ENCODE peak calls at places on chromosomes 3 and 15, in nine cellular contexts. G is body of pancreas, A is neural progenitor cell, B is MM.1S, I is fibroblast of lung, Y is heart left ventricle, U is tibial artery, Q is dorsolateral prefrontal cortex, S is heart right ventricle. P is an unnamed sample. For H3K27me3, the result is how much of the 10 kb centered on the place peaks cover.

GRCh38 chr3:27472166-27472565 is 12.0 kb downstream of the SLC4A7 start:
- DNase-seq in G (no peak), A (no peak), B (no peak), I (peak), Y (no peak), U (no peak), Q (no peak), S (no peak), P (no peak)

GRCh38 chr3:169505577-169506155 is 157.8 kb downstream of the MECOM start:
- DNase-seq in G (no peak), A (peak), B (no peak), I (no peak), Y (no peak), U (no peak), Q (no peak), S (no peak), P (no peak)

GRCh38 chr15:73079570-73079969 is 27.3 kb downstream of the NEO1 start:
- DNase-seq in G (no peak), A (no peak), B (no peak), I (no peak), Y (no peak), U (no peak), Q (no peak), S (no peak), P (no peak)

GRCh38 chr3:28326458-28326926 is 22.0 kb upstream of the ZCWPW2 start:
- DNase-seq in G (no peak), A (no peak), B (peak), I (no peak), Y (no peak), U (no peak), Q (no peak), S (no peak), P (no peak)

GRCh38 chr3:9153763-9154601 is 95.5 kb downstream of the SRGAP3 start:
- DNase-seq in G (no peak), A (no peak), B (no peak), I (peak), Y (peak), U (peak), Q (peak), S (peak), P (no peak)

GRCh38 chr15:67771201-67771600 is 54.1 kb upstream of the SKOR1 start:
- DNase-seq in G (no peak), A (peak), B (no peak), I (no peak), Y (no peak), U (no peak), Q (no peak), S (no peak), P (no peak)

GRCh38 chr15:42498212-42499038 is 3.0 kb downstream of the SNAP23 start:
- DNase-seq in G (no peak), A (no peak), B (no peak), I (no peak), Y (no peak), U (no peak), Q (no peak), S (no peak), P (no peak)

GRCh38 chr15:89917442-89918085 is 4.8 kb upstream of the ARPIN start:
- DNase-seq in G (no peak), A (no peak), B (no peak), I (no peak), Y (no peak), U (no peak), Q (no peak), S (no peak), P (no peak)

GRCh38 chr15:74569731-74570070 is 28.7 kb downstream of the ARID3B start:
- DNase-seq in G (no peak), A (no peak), B (no peak), I (no peak), Y (no peak), U (no peak), Q (no peak), S (no peak), P (no peak)

GRCh38 chr3:42376397-42376798 is 34.0 kb downstream of the LYZL4 start:
- DNase-seq in G (peak), A (no peak), B (no peak), I (peak), Y (peak), U (peak), Q (peak), S (no peak), P (no peak)

GRCh38 chr3:169131695-169132464 is 531.6 kb downstream of the MECOM start:
- DNase-seq in G (no peak), A (no peak), B (no peak), I (no peak), Y (no peak), U (no peak), Q (no peak), S (no peak), P (no peak)

GRCh38 chr3:197490098-197490497 is 65.7 kb downstream of the BDH1 start:
- DNase-seq in G (no peak), A (no peak), B (no peak), I (peak), Y (no peak), U (no peak), Q (no peak), S (no peak), P (no peak)

GRCh38 chr15:68374346-68374745 is 57.6 kb downstream of the ITGA11 start:
- DNase-seq in G (no peak), A (peak), B (no peak), I (no peak), Y (no peak), U (peak), Q (no peak), S (no peak), P (no peak)

GRCh38 chr15:101329867-101330380 is 34.9 kb upstream of the SNRPA1 start:
- DNase-seq in G (no peak), A (no peak), B (no peak), I (no peak), Y (no peak), U (no peak), Q (no peak), S (no peak), P (no peak)

GRCh38 chr3:17753271-17753992 is 11.0 kb upstream of the TBC1D5 start:
- DNase-seq in G (no peak), A (no peak), B (no peak), I (no peak), Y (no peak), U (no peak), Q (no peak), S (no peak), P (no peak)

GRCh38 chr3:152159328-152159727 is 109.4 kb upstream of the MBNL1 start:
- DNase-seq in G (no peak), A (no peak), B (no peak), I (peak), Y (no peak), U (peak), Q (no peak), S (no peak), P (no peak)

GRCh38 chr3:72756900-72757299 is 91.3 kb downstream of the SHQ1 start:
- DNase-seq in G (no peak), A (no peak), B (peak), I (no peak), Y (no peak), U (no peak), Q (no peak), S (no peak), P (peak)

GRCh38 chr3:141561426-141562034 is 74.7 kb downstream of the RASA2 start:
- DNase-seq in G (no peak), A (peak), B (peak), I (peak), Y (peak), U (no peak), Q (no peak), S (no peak), P (peak)

GRCh38 chr15:101206173-101206572 is 45.7 kb downstream of the CHSY1 start:
- DNase-seq in G (no peak), A (no peak), B (no peak), I (peak), Y (no peak), U (no peak), Q (no peak), S (no peak), P (peak)

GRCh38 chr15:63234479-63234878 is 42.9 kb upstream of the APH1B start:
- DNase-seq in G (peak), A (no peak), B (no peak), I (peak), Y (peak), U (peak), Q (no peak), S (peak), P (no peak)

GRCh38 chr15:94524565-94524964 is 293.2 kb downstream of the MCTP2 start:
- DNase-seq in G (no peak), A (no peak), B (no peak), I (no peak), Y (no peak), U (no peak), Q (no peak), S (no peak), P (no peak)

GRCh38 chr3:183161552-183162345 is 785 bp downstream of the LAMP3 start:
- DNase-seq in G (no peak), A (peak), B (peak), I (peak), Y (no peak), U (no peak), Q (no peak), S (no peak), P (peak)

GRCh38 chr3:35640186-35640584 is 860 bp downstream of the ARPP21 start:
- DNase-seq in G (no peak), A (no peak), B (no peak), I (no peak), Y (no peak), U (no peak), Q (no peak), S (no peak), P (no peak)

GRCh38 chr3:35641920-35642532 is 2.7 kb downstream of the ARPP21 start:
- DNase-seq in G (no peak), A (no peak), B (no peak), I (no peak), Y (no peak), U (no peak), Q (no peak), S (no peak), P (no peak)

GRCh38 chr3:35638640-35639250 is 580 bp upstream of the ARPP21 start:
- DNase-seq in G (no peak), A (no peak), B (no peak), I (no peak), Y (no peak), U (no peak), Q (no peak), S (no peak), P (no peak)

GRCh38 chr3:35640736-35641135 is 1.4 kb downstream of the ARPP21 start:
- DNase-seq in G (no peak), A (no peak), B (no peak), I (no peak), Y (no peak), U (no peak), Q (no peak), S (no peak), P (no peak)

DNA sequence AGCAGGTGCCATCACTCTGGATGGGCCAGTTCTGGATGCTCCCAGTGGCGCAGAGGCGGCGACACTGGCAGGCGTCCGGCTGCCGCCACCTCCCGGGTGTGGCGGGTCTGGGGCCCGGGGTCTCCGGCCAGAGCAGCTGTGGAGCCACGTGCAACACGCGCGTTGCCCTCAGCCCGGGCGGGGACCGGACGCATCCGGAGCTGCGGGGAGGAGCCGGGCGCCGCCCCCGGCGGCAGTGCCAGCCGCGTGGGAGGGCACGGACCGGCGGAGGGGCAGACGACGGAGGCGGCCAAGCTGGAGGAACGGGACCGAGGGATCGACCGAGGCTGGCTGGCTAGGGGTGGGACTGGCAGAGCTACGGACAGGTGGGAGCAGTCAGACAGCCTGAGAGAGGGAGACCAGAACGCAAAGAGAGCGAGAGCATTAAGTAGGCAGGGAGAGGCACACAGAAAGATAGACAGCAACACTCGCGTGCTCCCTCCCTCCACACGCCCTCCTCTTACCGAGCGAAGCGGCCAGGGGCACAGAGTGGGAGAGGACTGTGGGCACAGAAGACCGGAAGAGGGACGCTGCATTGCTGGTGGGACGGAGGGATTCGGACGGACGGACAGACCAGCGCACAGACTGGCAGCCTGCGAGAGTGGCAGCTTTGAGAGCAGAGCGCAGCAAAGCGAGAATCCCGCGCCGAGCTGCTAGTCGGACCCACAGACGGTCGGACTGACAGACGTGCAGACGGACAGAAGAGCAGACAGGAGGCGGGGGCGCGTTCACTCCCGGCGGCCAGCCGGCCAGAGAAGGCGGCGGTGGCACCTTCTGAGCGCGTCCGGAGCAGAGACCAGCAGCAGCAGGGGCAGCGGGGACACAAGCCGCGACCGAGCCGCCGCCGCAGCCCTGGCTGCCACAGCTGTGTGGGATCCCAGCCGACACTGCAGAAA is at the start of gene ARPP21:
- DNase-seq in G (peak), A (peak), B (peak), I (peak), Y (peak), U (no peak), Q (peak), S (no peak), P (no peak)
- H3K27ac ChIP-seq in G (no peak), A (no peak), B (no peak), I (no peak), Y (no peak), U (no peak), Q (peak), S (no peak), P (no peak)

DNA sequence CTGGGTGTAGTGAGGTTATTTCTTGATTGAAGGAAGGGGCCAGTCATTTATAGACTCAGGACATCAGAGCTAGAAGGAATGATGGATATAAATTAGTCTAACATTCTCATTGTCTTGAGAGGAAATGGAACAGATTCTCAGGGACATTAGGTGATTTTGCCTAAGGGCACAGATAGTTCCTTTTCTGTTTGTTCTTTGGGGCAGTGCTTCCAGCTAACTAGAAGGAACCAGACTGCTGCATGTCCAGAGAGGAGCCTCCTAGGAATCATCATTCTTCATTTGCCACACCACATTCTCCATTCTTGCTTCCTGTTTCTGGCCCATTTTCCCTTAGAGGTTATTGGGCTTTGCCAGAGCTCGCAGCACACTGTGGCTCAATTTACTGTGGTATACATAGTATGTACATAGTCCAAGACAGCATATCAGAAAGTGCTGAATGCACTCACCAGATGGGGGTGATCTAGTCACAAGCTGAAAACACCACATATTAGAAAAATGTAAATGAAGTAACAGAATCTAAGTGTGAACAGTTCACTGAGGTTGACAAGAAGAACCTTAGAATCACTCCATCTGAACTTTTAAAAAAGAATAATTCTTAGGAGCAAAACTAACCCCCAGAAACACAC is 62.7 kb upstream of the MYZAP start:
- DNase-seq in G (no peak), A (no peak), B (no peak), I (no peak), Y (no peak), U (no peak), Q (no peak), S (no peak), P (no peak)
- TF ChIP-seq CTCF in G (no peak), A (no peak), B (no peak), I (no peak), Y (no peak), U (no peak), Q (no peak), S (no peak), P (no peak)

DNA sequence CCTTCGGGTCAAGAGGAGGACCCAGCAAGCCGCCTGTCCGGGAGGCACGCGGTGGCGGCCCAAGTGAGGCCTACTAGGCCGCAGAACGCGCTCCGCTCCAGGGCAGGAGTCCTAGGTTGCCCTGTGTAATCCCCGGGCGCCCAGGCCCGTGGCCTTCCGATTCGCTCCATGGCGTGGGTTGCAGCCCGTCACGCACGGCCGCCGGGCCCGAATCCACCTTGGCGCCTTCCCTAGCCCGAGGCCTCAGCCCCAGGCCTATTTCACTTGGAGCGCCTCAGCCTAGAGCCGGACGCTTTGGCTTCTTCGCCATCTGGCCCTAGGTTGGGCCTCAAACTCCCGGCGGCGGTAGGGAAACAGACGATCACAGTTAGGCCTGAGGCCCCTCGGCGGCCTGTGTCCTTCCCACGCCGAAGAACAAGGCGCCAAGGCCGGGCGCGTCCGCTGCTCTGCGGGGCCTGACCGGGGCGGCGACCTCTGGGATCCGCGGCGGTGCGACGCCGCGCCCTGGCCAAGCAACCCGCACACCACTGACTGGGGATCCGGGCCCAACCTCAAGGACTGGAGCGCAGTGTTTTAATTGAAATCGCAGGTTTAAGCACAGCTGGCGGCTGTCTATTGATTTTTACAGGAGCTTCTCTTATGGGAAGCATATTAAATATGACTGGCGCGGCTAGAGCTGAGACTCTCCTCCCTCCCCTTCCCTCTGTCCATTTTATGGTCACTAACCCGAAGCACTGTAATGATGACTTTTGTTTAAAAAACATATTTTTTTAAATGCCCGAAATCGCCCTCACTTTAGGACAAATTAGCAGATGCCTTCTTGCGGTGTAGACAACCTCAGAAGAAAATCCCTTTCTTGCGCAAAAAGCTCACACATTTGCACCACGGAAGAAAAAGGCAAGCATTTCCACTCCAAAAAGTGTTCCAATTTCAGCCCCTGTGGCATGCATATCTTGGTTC is 3.8 kb upstream of the FEZF2 start:
- DNase-seq in G (no peak), A (peak), B (no peak), I (no peak), Y (no peak), U (no peak), Q (no peak), S (no peak), P (no peak)
- H3K27me3 ChIP-seq in G (under half), A (half or more), B (under half), I (half or more), Y (half or more), U (half or more), Q (half or more), S (half or more), P (half or more)

GRCh38 chr3:25455316-25456232 is 27.5 kb downstream of the RARB start:
- DNase-seq in G (no peak), A (peak), B (peak), I (peak), Y (peak), U (no peak), Q (peak), S (no peak), P (no peak)

GRCh38 chr3:25456723-25457122 is 28.7 kb downstream of the RARB start:
- DNase-seq in G (no peak), A (no peak), B (no peak), I (no peak), Y (no peak), U (no peak), Q (no peak), S (no peak), P (no peak)

GRCh38 chr3:25452185-25452584 is 24.1 kb downstream of the RARB start:
- DNase-seq in G (no peak), A (no peak), B (no peak), I (no peak), Y (no peak), U (no peak), Q (no peak), S (no peak), P (no peak)

GRCh38 chr3:25454411-25454927 is 26.4 kb downstream of the RARB start:
- DNase-seq in G (no peak), A (no peak), B (no peak), I (no peak), Y (peak), U (no peak), Q (no peak), S (no peak), P (no peak)

DNA sequence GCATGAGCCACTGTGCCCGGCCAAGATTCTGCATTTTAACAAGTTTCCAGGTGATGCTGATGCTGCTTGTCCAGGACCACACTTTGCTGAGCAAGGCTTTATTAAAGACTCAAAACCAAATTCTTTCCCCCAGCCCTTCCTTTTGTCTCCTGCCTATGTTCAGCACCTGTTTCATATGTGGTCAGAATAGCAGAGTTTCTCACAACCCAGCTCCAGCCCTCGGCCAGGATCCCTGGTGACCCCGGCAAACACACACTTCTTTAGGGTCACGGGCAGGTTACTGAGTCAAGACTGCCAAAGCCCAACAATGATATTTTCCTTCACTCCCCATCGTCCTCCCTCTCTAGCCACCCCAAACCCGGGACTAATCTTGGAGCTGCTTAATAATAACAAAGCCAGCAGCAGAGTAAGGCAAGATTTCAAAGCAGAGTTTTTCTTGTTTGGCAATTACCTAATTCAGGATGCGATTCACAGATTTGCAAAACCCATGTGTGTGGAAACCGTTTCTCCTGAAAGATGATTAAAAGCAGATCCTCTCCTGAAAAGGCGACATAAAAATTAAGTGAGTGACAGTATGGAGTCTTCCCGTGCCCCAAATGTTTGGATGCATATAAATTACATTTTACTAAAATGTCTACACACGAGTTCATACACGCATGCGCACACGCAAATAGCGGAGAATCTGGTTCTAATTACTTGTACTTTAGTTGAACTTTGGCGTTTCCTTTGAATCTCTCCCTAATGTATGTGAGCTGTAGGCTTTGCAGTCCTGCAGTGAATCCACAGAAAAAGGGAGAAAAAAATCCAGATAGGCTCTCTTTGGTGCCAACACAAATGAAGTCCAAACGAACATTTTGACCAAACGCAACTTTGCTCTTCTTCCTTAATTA is 25.7 kb downstream of the RARB start:
- DNase-seq in G (no peak), A (no peak), B (peak), I (peak), Y (no peak), U (no peak), Q (no peak), S (no peak), P (no peak)
- H3K27ac ChIP-seq in G (no peak), A (no peak), B (peak), I (peak), Y (peak), U (peak), Q (no peak), S (peak), P (no peak)

P was measured in CD4-positive, alpha-beta T cell.